ENCODE peak calls at places on chromosome 20, in ten cellular contexts. G is choroid plexus epithelial cell; L is AG04450; C is right lobe of liver; Z is CD4-positive, alpha-beta memory T cell; P is Peyer's patch; T is CD4-positive, CD25-positive, alpha-beta regulatory T cell; A is neural progenitor cell; Y is heart left ventricle; H is BE2C. X is an unnamed sample.

GRCh38 chr20:11176431-11176830 is 502.6 kb upstream of the JAG1 start:
- DNase-seq in C (no peak), T (no peak), A (no peak), H (no peak), L (no peak), Y (no peak), Z (no peak), G (no peak), P (no peak), X (no peak)

GRCh38 chr20:10939297-10939949 is 265.6 kb upstream of the JAG1 start:
- DNase-seq in H (no peak), T (no peak), G (peak; percentile 60), C (no peak), Y (no peak), Z (no peak), P (no peak), A (no peak), L (no peak), X (no peak)

GRCh38 chr20:1929460-1929859 is 34.3 kb downstream of the SIRPA start:
- DNase-seq in Y (no peak), T (no peak), L (no peak), P (no peak), Z (no peak), H (no peak), A (peak; percentile 44), C (no peak), G (no peak), X (no peak)

GRCh38 chr20:52118233-52118632 is 73.3 kb downstream of the ZFP64 start:
- DNase-seq in Y (no peak), C (no peak), H (no peak), L (no peak), T (no peak), G (no peak), Z (no peak), A (no peak), P (no peak), X (no peak)

GRCh38 chr20:24303393-24303792 is 166.0 kb upstream of the SYNDIG1 start:
- DNase-seq in Y (no peak), L (no peak), A (peak; percentile 10), P (no peak), T (no peak), Z (no peak), H (no peak), C (no peak), G (peak; percentile 55), X (no peak)

GRCh38 chr20:1327241-1327653 is 1.7 kb downstream of the SDCBP2 start:
- DNase-seq in G (peak; percentile 59), C (no peak), H (no peak), Z (no peak), P (peak; percentile 57), Y (peak; percentile 75), L (no peak), T (no peak), A (no peak), X (no peak)

GRCh38 chr20:6764619-6765018 is 2.9 kb upstream of the BMP2 start:
- DNase-seq in P (no peak), L (no peak), Y (no peak), G (no peak), A (no peak), T (no peak), H (no peak), Z (no peak), C (no peak), X (no peak)

GRCh38 chr20:38581013-38581412 is at the start of gene ADIG:
- DNase-seq in C (no peak), H (peak; percentile 60), L (no peak), Z (no peak), Y (peak; percentile 70), T (no peak), A (peak; percentile 11), G (no peak), P (no peak), X (no peak)

GRCh38 chr20:36062799-36063198 is 91.7 kb upstream of the EPB41L1 start:
- DNase-seq in A (no peak), Y (no peak), T (no peak), H (no peak), G (peak; percentile 52), P (no peak), L (no peak), C (no peak), Z (no peak), X (no peak)

GRCh38 chr20:49297605-49298530 is 20.0 kb upstream of the ZNFX1 start:
- DNase-seq in L (no peak), G (no peak), P (no peak), Y (no peak), A (no peak), H (no peak), C (no peak), Z (no peak), T (no peak), X (peak; percentile 83)

GRCh38 chr20:47799116-47799715 is 13.9 kb upstream of the SULF2 start:
- DNase-seq in L (no peak), T (no peak), P (no peak), G (no peak), Z (no peak), Y (peak; percentile 45), H (no peak), C (no peak), A (no peak), X (no peak)

GRCh38 chr20:21503345-21503744 is 10.5 kb downstream of the NKX2-2 start:
- DNase-seq in C (no peak), Z (no peak), A (no peak), T (no peak), Y (no peak), H (no peak), L (no peak), P (no peak), G (peak; percentile 28), X (peak; percentile 78)

GRCh38 chr20:42549496-42549895 is 640.2 kb downstream of the PTPRT start:
- DNase-seq in A (no peak), L (no peak), P (no peak), T (no peak), Y (no peak), H (no peak), G (no peak), C (no peak), Z (no peak), X (no peak)

GRCh38 chr20:13868331-13868730 is 83.5 kb downstream of the NDUFAF5 start:
- DNase-seq in Z (no peak), Y (no peak), P (no peak), H (no peak), A (no peak), L (no peak), C (no peak), G (peak; percentile 3), T (no peak), X (no peak)

GRCh38 chr20:19211661-19212523 is 550 bp upstream of the SLC24A3 start:
- DNase-seq in T (no peak), H (no peak), C (peak; percentile 60), L (no peak), Z (no peak), P (peak; percentile 66), Y (peak; percentile 29), G (peak; percentile 16), A (peak; percentile 66), X (no peak)

GRCh38 chr20:19211252-19211651 is 1.2 kb upstream of the SLC24A3 start:
- DNase-seq in Z (no peak), P (no peak), G (no peak), C (no peak), H (no peak), A (no peak), T (no peak), L (no peak), Y (no peak), X (no peak)

GRCh38 chr20:19210426-19211155 is 1.9 kb upstream of the SLC24A3 start:
- DNase-seq in A (no peak), Y (no peak), P (no peak), Z (no peak), G (no peak), L (no peak), C (no peak), H (no peak), T (no peak), X (no peak)

GRCh38 chr20:19205999-19206398 is 6.4 kb upstream of the SLC24A3 start:
- DNase-seq in T (peak; percentile 3), L (no peak), Z (peak; percentile 20), C (peak; percentile 76), G (peak; percentile 67), A (peak; percentile 78), H (peak; percentile 71), P (peak; percentile 86), Y (peak; percentile 68), X (peak; percentile 19)

GRCh38 chr20:19207541-19207940 is 4.9 kb upstream of the SLC24A3 start:
- DNase-seq in L (no peak), P (no peak), T (no peak), Y (no peak), H (no peak), Z (no peak), C (no peak), A (no peak), G (no peak), X (no peak)
- H3K4me3 ChIP-seq in L (no peak overlapping the region), P (no peak overlapping the region), T (no peak overlapping the region), Y (no peak overlapping the region), H (no peak overlapping the region), Z (no peak overlapping the region), C (no peak overlapping the region), A (no peak overlapping the region), G (no peak overlapping the region), X (no peak overlapping the region)

DNA sequence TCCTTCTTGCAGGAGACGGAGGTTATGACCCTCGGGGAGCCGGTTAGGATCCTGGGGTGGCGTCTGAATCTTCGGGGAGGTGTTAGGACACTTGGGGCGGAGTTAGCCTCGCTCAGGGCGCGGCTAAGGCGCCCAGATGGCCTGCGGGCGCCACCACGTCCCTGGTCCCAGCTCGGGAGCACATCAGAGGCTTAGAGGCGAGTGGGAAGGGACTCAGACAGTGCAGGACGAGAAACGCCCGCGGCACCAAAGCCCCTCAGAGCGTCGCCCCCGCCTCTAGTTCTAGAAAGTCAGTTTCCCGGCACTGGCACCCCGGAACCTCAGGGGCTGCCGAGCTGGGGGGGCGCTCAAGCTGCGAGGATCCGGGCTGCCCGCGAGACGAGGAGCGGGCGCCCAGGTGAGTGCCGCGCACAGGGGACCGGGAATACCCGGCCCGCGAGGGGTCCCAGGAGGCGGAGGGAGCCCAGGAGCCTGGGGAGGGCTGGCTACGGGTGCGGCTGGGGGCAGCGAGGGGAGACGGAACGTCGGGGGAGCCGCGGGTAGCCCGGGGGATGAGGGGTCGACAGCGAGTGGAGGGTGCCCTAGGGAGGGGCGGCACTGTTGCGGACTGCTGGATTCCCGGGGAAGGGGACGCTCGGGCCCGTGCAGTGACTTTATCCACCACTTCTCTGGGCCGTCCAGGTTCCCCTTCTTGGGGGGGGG is at the start of gene HCK:
- DNase-seq in H (no peak), G (no peak), T (no peak), C (peak; percentile 79), L (no peak), Y (peak; percentile 52), A (peak; percentile 59), Z (no peak), P (no peak), X (no peak)
- H3K4me3 ChIP-seq in H (no peak within 1 kb of the TSS), G (no peak within 1 kb of the TSS), T (no peak within 1 kb of the TSS), C (peak within 1 kb of the TSS; percentile 21), L (no peak within 1 kb of the TSS), Y (peak within 1 kb of the TSS; percentile 53), A (peak within 1 kb of the TSS; percentile 52), Z (no peak within 1 kb of the TSS), P (peak within 1 kb of the TSS; percentile 50), X (no peak within 1 kb of the TSS)

GRCh38 chr20:53833333-53834043 is 236.9 kb downstream of the BCAS1 start:
- DNase-seq in Y (no peak), A (no peak), C (no peak), H (no peak), L (no peak), P (no peak), Z (no peak), T (no peak), G (no peak), X (no peak)
- H3K4me3 ChIP-seq in Y (no peak overlapping the region), A (no peak overlapping the region), C (no peak overlapping the region), H (no peak overlapping the region), L (no peak overlapping the region), P (no peak overlapping the region), Z (no peak overlapping the region), T (no peak overlapping the region), G (no peak overlapping the region), X (no peak overlapping the region)

GRCh38 chr20:4665591-4665990 is 56.1 kb upstream of the PRND start:
- DNase-seq in Z (no peak), L (no peak), P (no peak), C (no peak), T (no peak), G (peak; percentile 13), Y (no peak), A (no peak), H (no peak), X (no peak)
- H3K4me3 ChIP-seq in Z (no peak overlapping the region), L (no peak overlapping the region), P (no peak overlapping the region), C (no peak overlapping the region), T (peak overlapping the region; percentile 79), G (no peak overlapping the region), Y (no peak overlapping the region), A (no peak overlapping the region), H (no peak overlapping the region), X (no peak overlapping the region)

X was measured in Jurkat, Clone E6-1.